ENCODE peak calls at places on chromosomes 2 and 18, in four cellular contexts. One of them, this sample, is unnamed.
A peak's percentile ranks its signal among the peaks of the same experiment; 100 is the strongest.

GRCh38 chr18:50306944-50307343 is 19.5 kb upstream of the CXXC1 start:
- DNase-seq in coronary artery: no peak
- DNase-seq in IMR-90: peak; percentile 16
- DNase-seq in adrenal gland: no peak
- DNase-seq in this sample: no peak

GRCh38 chr2:194126418-194126817 is 1530.6 kb upstream of the SLC39A10 start:
- DNase-seq in coronary artery: no peak
- DNase-seq in IMR-90: no peak
- DNase-seq in adrenal gland: no peak
- DNase-seq in this sample: no peak

GRCh38 chr2:160238392-160238791 is 38.3 kb upstream of the ITGB6 start:
- DNase-seq in coronary artery: no peak
- DNase-seq in IMR-90: no peak
- DNase-seq in adrenal gland: no peak
- DNase-seq in this sample: no peak

GRCh38 chr2:20225294-20226151 is 593 bp upstream of the SDC1 start:
- DNase-seq in coronary artery: no peak
- DNase-seq in IMR-90: peak; percentile 50
- DNase-seq in adrenal gland: peak; percentile 60
- DNase-seq in this sample: no peak

GRCh38 chr2:48510329-48510728 is 19.6 kb upstream of the STON1 start:
- DNase-seq in coronary artery: no peak
- DNase-seq in IMR-90: peak; percentile 48
- DNase-seq in adrenal gland: no peak
- DNase-seq in this sample: no peak

GRCh38 chr2:173216055-173216454 is 138.6 kb upstream of the CDCA7 start:
- DNase-seq in coronary artery: no peak
- DNase-seq in IMR-90: no peak
- DNase-seq in adrenal gland: no peak
- DNase-seq in this sample: no peak

GRCh38 chr2:191345788-191346187 is 100.6 kb downstream of the MYO1B start:
- DNase-seq in coronary artery: no peak
- DNase-seq in IMR-90: peak; percentile 68
- DNase-seq in adrenal gland: no peak
- DNase-seq in this sample: no peak

GRCh38 chr18:58863539-58864145 is 1.0 kb upstream of the ZNF532 start:
- DNase-seq in coronary artery: no peak
- DNase-seq in IMR-90: peak; percentile 30
- DNase-seq in adrenal gland: peak; percentile 53
- DNase-seq in this sample: no peak

GRCh38 chr2:86221066-86221684 is 21.9 kb downstream of the MRPL35 start:
- DNase-seq in coronary artery: no peak
- DNase-seq in IMR-90: peak; percentile 45
- DNase-seq in adrenal gland: peak; percentile 42
- DNase-seq in this sample: peak; percentile 41

GRCh38 chr2:29495068-29495467 is 379.9 kb downstream of the CLIP4 start:
- DNase-seq in coronary artery: no peak
- DNase-seq in IMR-90: no peak
- DNase-seq in adrenal gland: no peak
- DNase-seq in this sample: no peak

GRCh38 chr2:38013158-38013752 is 62.7 kb downstream of the CYP1B1 start:
- DNase-seq in coronary artery: no peak
- DNase-seq in IMR-90: peak; percentile 53
- DNase-seq in adrenal gland: no peak
- DNase-seq in this sample: no peak

GRCh38 chr2:38960609-38961320 is 71.1 kb downstream of the ARHGEF33 start:
- DNase-seq in coronary artery: no peak
- DNase-seq in IMR-90: no peak
- DNase-seq in adrenal gland: no peak
- DNase-seq in this sample: no peak

GRCh38 chr18:59514193-59514592 is 155.1 kb upstream of the LMAN1 start:
- DNase-seq in coronary artery: peak; percentile 78
- DNase-seq in IMR-90: peak; percentile 73
- DNase-seq in adrenal gland: peak; percentile 58
- DNase-seq in this sample: peak; percentile 62

GRCh38 chr2:1664698-1665097 is 79.6 kb downstream of the PXDN start:
- DNase-seq in coronary artery: no peak
- DNase-seq in IMR-90: no peak
- DNase-seq in adrenal gland: no peak
- DNase-seq in this sample: no peak

GRCh38 chr2:173432049-173432754 is 77.5 kb downstream of the CDCA7 start:
- DNase-seq in coronary artery: no peak
- DNase-seq in IMR-90: peak; percentile 71
- DNase-seq in adrenal gland: no peak
- DNase-seq in this sample: peak; percentile 32

GRCh38 chr18:22545091-22545795 is 127.5 kb upstream of the CTAGE1 start:
- DNase-seq in coronary artery: no peak
- DNase-seq in IMR-90: no peak
- DNase-seq in adrenal gland: no peak
- DNase-seq in this sample: no peak

GRCh38 chr2:219437141-219437540 is 2.5 kb downstream of the SPEG start:
- DNase-seq in coronary artery: no peak
- DNase-seq in IMR-90: no peak
- DNase-seq in adrenal gland: no peak
- DNase-seq in this sample: no peak

GRCh38 chr2:231745303-231746038 is 35.6 kb downstream of the PDE6D start:
- DNase-seq in coronary artery: no peak
- DNase-seq in IMR-90: no peak
- DNase-seq in adrenal gland: no peak
- DNase-seq in this sample: no peak

GRCh38 chr2:240255811-240256703 is 115.6 kb upstream of the OTOS start:
- DNase-seq in coronary artery: no peak
- DNase-seq in IMR-90: no peak
- DNase-seq in adrenal gland: no peak
- DNase-seq in this sample: no peak

GRCh38 chr2:238106698-238107524 is 6.8 kb downstream of the ESPNL start:
- DNase-seq in coronary artery: no peak
- DNase-seq in IMR-90: no peak
- DNase-seq in adrenal gland: no peak
- DNase-seq in this sample: no peak

GRCh38 chr2:240157147-240157470 is 16.7 kb upstream of the OTOS start:
- DNase-seq in coronary artery: no peak
- DNase-seq in IMR-90: no peak
- DNase-seq in adrenal gland: no peak
- DNase-seq in this sample: no peak

GRCh38 chr18:44679912-44680270 is 797 bp upstream of the SETBP1 start:
- DNase-seq in coronary artery: no peak
- DNase-seq in IMR-90: peak; percentile 31
- DNase-seq in adrenal gland: peak; percentile 31
- DNase-seq in this sample: no peak

GRCh38 chr18:69257861-69258458 is 142.7 kb upstream of the DOK6 start:
- DNase-seq in coronary artery: no peak
- DNase-seq in IMR-90: peak; percentile 69
- DNase-seq in adrenal gland: no peak
- DNase-seq in this sample: peak; percentile 73

GRCh38 chr2:172725284-172725683 is 10.4 kb upstream of the RAPGEF4 start:
- DNase-seq in coronary artery: no peak
- DNase-seq in IMR-90: no peak
- DNase-seq in adrenal gland: no peak
- DNase-seq in this sample: no peak

GRCh38 chr18:21004721-21005120 is 106.9 kb downstream of the ROCK1 start:
- DNase-seq in coronary artery: no peak
- DNase-seq in IMR-90: peak; percentile 86
- DNase-seq in adrenal gland: peak; percentile 29
- DNase-seq in this sample: peak; percentile 89

GRCh38 chr18:44771572-44771956 is 90.9 kb downstream of the SETBP1 start:
- DNase-seq in coronary artery: no peak
- DNase-seq in IMR-90: no peak
- DNase-seq in adrenal gland: no peak
- DNase-seq in this sample: no peak

GRCh38 chr18:14086459-14087231 is 45.6 kb downstream of the ZNF519 start:
- DNase-seq in coronary artery: no peak
- DNase-seq in IMR-90: peak; percentile 37
- DNase-seq in adrenal gland: no peak
- DNase-seq in this sample: peak; percentile 43

GRCh38 chr2:47805850-47806249 is 22.9 kb downstream of the MSH6 start:
- DNase-seq in coronary artery: no peak
- DNase-seq in IMR-90: no peak
- DNase-seq in adrenal gland: no peak
- DNase-seq in this sample: no peak

GRCh38 chr2:237505188-237505939 is 18.3 kb downstream of the MLPH start:
- DNase-seq in coronary artery: no peak
- DNase-seq in IMR-90: no peak
- DNase-seq in adrenal gland: no peak
- DNase-seq in this sample: no peak

GRCh38 chr2:69387770-69388481 is 899 bp upstream of the GFPT1 start:
- DNase-seq in coronary artery: no peak
- DNase-seq in IMR-90: no peak
- DNase-seq in adrenal gland: no peak
- DNase-seq in this sample: no peak

GRCh38 chr2:36672199-36672598 is 24.3 kb upstream of the VIT start:
- DNase-seq in coronary artery: no peak
- DNase-seq in IMR-90: peak; percentile 69
- DNase-seq in adrenal gland: no peak
- DNase-seq in this sample: peak; percentile 25

GRCh38 chr2:10773841-10774341 is 38.7 kb downstream of the PDIA6 start:
- DNase-seq in coronary artery: no peak
- DNase-seq in IMR-90: no peak
- DNase-seq in adrenal gland: no peak
- DNase-seq in this sample: no peak

GRCh38 chr18:68034293-68034692 is 517.8 kb upstream of the DSEL start:
- DNase-seq in coronary artery: no peak
- DNase-seq in IMR-90: peak; percentile 7
- DNase-seq in adrenal gland: no peak
- DNase-seq in this sample: no peak

GRCh38 chr18:3246636-3247242 is 862 bp upstream of the MYL12A start:
- DNase-seq in coronary artery: no peak
- DNase-seq in IMR-90: no peak
- DNase-seq in adrenal gland: peak; percentile 48
- DNase-seq in this sample: no peak

GRCh38 chr2:76247006-76247405 is 536.3 kb upstream of the GCFC2 start:
- DNase-seq in coronary artery: no peak
- DNase-seq in IMR-90: no peak
- DNase-seq in adrenal gland: no peak
- DNase-seq in this sample: no peak

GRCh38 chr18:58793361-58793760 is 71.3 kb upstream of the ZNF532 start:
- DNase-seq in coronary artery: no peak
- DNase-seq in IMR-90: peak; percentile 90
- DNase-seq in adrenal gland: no peak
- DNase-seq in this sample: peak; percentile 53

GRCh38 chr2:42996528-42996927 is 204.1 kb upstream of the HAAO start:
- DNase-seq in coronary artery: no peak
- DNase-seq in IMR-90: no peak
- DNase-seq in adrenal gland: no peak
- DNase-seq in this sample: no peak

GRCh38 chr2:172862077-172862476 is 126.4 kb downstream of the RAPGEF4 start:
- DNase-seq in coronary artery: no peak
- DNase-seq in IMR-90: no peak
- DNase-seq in adrenal gland: no peak
- DNase-seq in this sample: no peak

GRCh38 chr2:33038230-33038629 is 91.5 kb downstream of the LTBP1 start:
- DNase-seq in coronary artery: no peak
- DNase-seq in IMR-90: no peak
- DNase-seq in adrenal gland: no peak
- DNase-seq in this sample: no peak

GRCh38 chr18:58768293-58768974 is 96.2 kb upstream of the ZNF532 start:
- DNase-seq in coronary artery: peak; percentile 78
- DNase-seq in IMR-90: peak; percentile 48
- DNase-seq in adrenal gland: peak; percentile 69
- DNase-seq in this sample: no peak

GRCh38 chr2:179558010-179558911 is 293.6 kb upstream of the SESTD1 start:
- DNase-seq in coronary artery: no peak
- DNase-seq in IMR-90: no peak
- DNase-seq in adrenal gland: no peak
- DNase-seq in this sample: no peak
- H3K27ac ChIP-seq in coronary artery: no peak overlapping the region
- H3K27ac ChIP-seq in IMR-90: no peak overlapping the region
- H3K27ac ChIP-seq in adrenal gland: no peak overlapping the region
- H3K27ac ChIP-seq in this sample: no peak overlapping the region

DNA sequence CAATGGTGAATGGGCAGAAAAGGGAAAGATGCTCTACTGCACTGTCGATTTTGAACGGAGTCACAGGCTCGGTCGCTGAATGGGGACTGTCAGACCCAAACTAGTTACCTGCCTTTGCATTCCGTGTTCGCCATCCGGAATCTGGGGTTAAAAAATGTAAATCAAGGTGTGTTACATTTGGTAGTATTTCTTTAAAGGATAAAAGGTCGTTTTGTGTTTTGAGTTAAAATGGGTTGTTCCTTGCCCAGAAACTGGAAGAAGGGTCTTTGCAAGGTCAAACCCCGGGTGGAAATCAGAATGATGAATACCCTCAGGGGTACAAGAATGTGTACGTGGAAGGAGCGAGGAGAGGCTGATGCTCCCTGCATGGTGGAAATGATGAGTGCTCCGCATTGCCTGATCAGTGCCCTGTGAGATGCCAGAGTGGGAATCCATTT is 1.0 kb downstream of the VSNL1 start:
- DNase-seq in coronary artery: no peak
- DNase-seq in IMR-90: no peak
- DNase-seq in adrenal gland: no peak
- DNase-seq in this sample: no peak
- H3K4me3 ChIP-seq in coronary artery: peak overlapping the region; percentile 73
- H3K4me3 ChIP-seq in IMR-90: no peak overlapping the region
- H3K4me3 ChIP-seq in adrenal gland: no peak overlapping the region
- H3K4me3 ChIP-seq in this sample: peak overlapping the region; percentile 77

DNA sequence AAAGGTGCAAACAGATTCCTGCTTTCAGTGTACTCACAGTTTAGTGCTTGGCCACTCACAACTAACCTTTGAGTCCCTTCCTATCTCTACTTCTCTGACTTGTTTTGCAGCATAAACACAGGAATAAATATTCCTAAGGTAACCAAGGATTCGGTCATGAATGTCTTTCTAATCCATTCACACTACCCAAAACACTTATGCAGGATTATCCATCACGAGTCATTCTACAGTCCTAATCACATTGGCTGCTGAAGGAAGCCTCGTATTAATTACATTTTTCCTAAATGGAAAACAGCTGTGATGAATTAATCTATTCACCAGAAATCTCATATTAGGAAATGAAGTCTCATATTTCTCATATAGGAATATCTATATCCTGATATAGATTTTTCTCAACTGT is 16.3 kb downstream of the RDH14 start:
- DNase-seq in coronary artery: no peak
- DNase-seq in IMR-90: no peak
- DNase-seq in adrenal gland: no peak
- DNase-seq in this sample: no peak
- TF ChIP-seq CTCF in coronary artery: no peak
- TF ChIP-seq CTCF in IMR-90: no peak
- TF ChIP-seq CTCF in adrenal gland: no peak
- TF ChIP-seq CTCF in this sample: no peak

GRCh38 chr2:217940261-217941220 is 62.3 kb downstream of the TNS1 start:
- DNase-seq in coronary artery: no peak
- DNase-seq in IMR-90: no peak
- DNase-seq in adrenal gland: no peak
- DNase-seq in this sample: no peak
- H3K27ac ChIP-seq in coronary artery: peak overlapping the region; percentile 99
- H3K27ac ChIP-seq in IMR-90: no peak overlapping the region
- H3K27ac ChIP-seq in adrenal gland: peak overlapping the region; percentile 95
- H3K27ac ChIP-seq in this sample: no peak overlapping the region

GRCh38 chr2:224608104-224608503 is 22.9 kb upstream of the CUL3 start:
- DNase-seq in coronary artery: no peak
- DNase-seq in IMR-90: no peak
- DNase-seq in adrenal gland: no peak
- DNase-seq in this sample: no peak

GRCh38 chr2:224611938-224612337 is 26.8 kb upstream of the CUL3 start:
- DNase-seq in coronary artery: no peak
- DNase-seq in IMR-90: no peak
- DNase-seq in adrenal gland: no peak
- DNase-seq in this sample: no peak

GRCh38 chr2:224612581-224612980 is 27.4 kb upstream of the CUL3 start:
- DNase-seq in coronary artery: no peak
- DNase-seq in IMR-90: no peak
- DNase-seq in adrenal gland: no peak
- DNase-seq in this sample: no peak

GRCh38 chr2:224613543-224614317 is 28.6 kb upstream of the CUL3 start:
- DNase-seq in coronary artery: no peak
- DNase-seq in IMR-90: no peak
- DNase-seq in adrenal gland: no peak
- DNase-seq in this sample: no peak
- H3K4me3 ChIP-seq in coronary artery: no peak overlapping the region
- H3K4me3 ChIP-seq in IMR-90: no peak overlapping the region
- H3K4me3 ChIP-seq in adrenal gland: no peak overlapping the region
- H3K4me3 ChIP-seq in this sample: no peak overlapping the region

This sample was measured in brain microvascular endothelial cell.